ENCODE peak calls at places on chromosomes 2 and 18, in four cellular contexts. M is A549; Q is nephron progenitor cell; N is CD4-positive, alpha-beta T cell. H is an unnamed sample.

GRCh38 chr2:15943914-15944313 is 3.6 kb downstream of the MYCN start:
- DNase-seq in Q (no peak), N (no peak), M (no peak), H (no peak)

GRCh38 chr2:233422050-233422639 is 67.9 kb downstream of the DGKD start:
- DNase-seq in Q (no peak), M (peak; percentile 75), N (peak; percentile 56), H (no peak)

GRCh38 chr2:67311536-67311935 is 85.6 kb upstream of the ETAA1 start:
- DNase-seq in Q (no peak), M (no peak), N (no peak), H (no peak)

GRCh38 chr2:178047391-178047790 is 25.2 kb downstream of the PDE11A start:
- DNase-seq in M (no peak), N (no peak), Q (no peak), H (no peak)

GRCh38 chr18:36887055-36887570 is 58.2 kb downstream of the KIAA1328 start:
- DNase-seq in M (no peak), N (no peak), Q (no peak), H (no peak)

GRCh38 chr18:69444221-69444620 is 43.5 kb downstream of the DOK6 start:
- DNase-seq in M (no peak), Q (no peak), N (no peak), H (no peak)

GRCh38 chr18:55779711-55780590 is 192.0 kb upstream of the TCF4 start:
- DNase-seq in N (no peak), M (peak; percentile 7), Q (peak; percentile 75), H (peak; percentile 28)

GRCh38 chr18:42413870-42414269 is 458.8 kb downstream of the PIK3C3 start:
- DNase-seq in M (no peak), Q (no peak), N (no peak), H (no peak)

GRCh38 chr2:24259316-24259715 is 84.5 kb downstream of the FAM228A start:
- DNase-seq in N (no peak), M (no peak), Q (no peak), H (no peak)

GRCh38 chr2:85430780-85431601 is 12.5 kb downstream of the SH2D6 start:
- DNase-seq in N (no peak), Q (peak; percentile 74), M (no peak), H (no peak)

GRCh38 chr2:124778076-124778475 is 753.0 kb downstream of the CNTNAP5 start:
- DNase-seq in N (no peak), M (no peak), Q (no peak), H (no peak)

GRCh38 chr18:73850782-73851181 is 296.9 kb downstream of the FBXO15 start:
- DNase-seq in N (no peak), Q (no peak), M (no peak), H (no peak)

GRCh38 chr2:128390256-128390990 is 71.8 kb upstream of the HS6ST1 start:
- DNase-seq in M (no peak), N (no peak), Q (no peak), H (no peak)

GRCh38 chr18:36066001-36066400 is 1.4 kb downstream of the RPRD1A start:
- DNase-seq in Q (no peak), N (no peak), M (no peak), H (no peak)

GRCh38 chr2:142291964-142292363 is 161.1 kb upstream of the LRP1B start:
- DNase-seq in Q (no peak), N (no peak), M (no peak), H (no peak)

GRCh38 chr18:49041677-49042570 is 91.2 kb upstream of the SMAD7 start:
- DNase-seq in Q (no peak), N (peak; percentile 51), M (no peak), H (no peak)

GRCh38 chr2:190627881-190628412 is 20.9 kb upstream of the NAB1 start:
- DNase-seq in N (no peak), Q (peak; percentile 28), M (no peak), H (no peak)

GRCh38 chr2:98769784-98770183 is 38.9 kb upstream of the MGAT4A start:
- DNase-seq in Q (no peak), N (no peak), M (no peak), H (no peak)

GRCh38 chr2:64938607-64939285 is 50.5 kb upstream of the SLC1A4 start:
- DNase-seq in Q (no peak), M (no peak), N (no peak), H (no peak)

GRCh38 chr2:242020196-242021004 is 150.9 kb downstream of the RTP5 start:
- DNase-seq in M (no peak), N (no peak), Q (no peak), H (no peak)

GRCh38 chr18:37364237-37364636 is 201.4 kb downstream of the CELF4 start:
- DNase-seq in N (no peak), M (no peak), Q (no peak), H (no peak)

GRCh38 chr2:37326285-37326684 is 1.7 kb upstream of the PRKD3 start:
- DNase-seq in N (no peak), M (no peak), Q (no peak), H (no peak)

GRCh38 chr2:237861-238260 is 26.0 kb downstream of the SH3YL1 start:
- DNase-seq in N (no peak), Q (no peak), M (no peak), H (no peak)

GRCh38 chr2:183244300-183244849 is 120.1 kb downstream of the NUP35 start:
- DNase-seq in Q (peak; percentile 9), N (no peak), M (no peak), H (no peak)

GRCh38 chr2:135792401-135793152 is 44.4 kb downstream of the LCT start:
- DNase-seq in Q (no peak), N (no peak), M (no peak), H (no peak)

GRCh38 chr2:71882949-71883472 is 264.7 kb downstream of the CYP26B1 start:
- DNase-seq in M (peak; percentile 29), N (no peak), Q (peak; percentile 22), H (no peak)

GRCh38 chr18:58758606-58759005 is 87.3 kb downstream of the MALT1 start:
- DNase-seq in M (no peak), Q (no peak), N (no peak), H (no peak)

GRCh38 chr18:48790226-48790863 is 160.4 kb downstream of the SMAD7 start:
- DNase-seq in N (no peak), Q (no peak), M (no peak), H (no peak)

GRCh38 chr2:9422321-9423099 is 818 bp downstream of the ITGB1BP1 start:
- DNase-seq in N (peak; percentile 28), Q (peak; percentile 34), M (peak; percentile 71), H (no peak)

GRCh38 chr18:36408606-36409005 is 111.1 kb downstream of the FHOD3 start:
- DNase-seq in N (no peak), Q (no peak), M (no peak), H (no peak)

GRCh38 chr2:120959426-120959825 is 223.8 kb downstream of the GLI2 start:
- DNase-seq in Q (no peak), M (no peak), N (no peak), H (no peak)

GRCh38 chr2:235698028-235698427 is 204.2 kb downstream of the AGAP1 start:
- DNase-seq in N (no peak), Q (no peak), M (no peak), H (no peak)

GRCh38 chr2:202529389-202529788 is 105.4 kb upstream of the FAM117B start:
- DNase-seq in M (no peak), Q (no peak), N (no peak), H (no peak)

GRCh38 chr18:487371-487770 is 13.1 kb downstream of the COLEC12 start:
- DNase-seq in Q (no peak), N (no peak), M (no peak), H (no peak)

GRCh38 chr2:140275427-140275826 is 1495.2 kb upstream of the NXPH2 start:
- DNase-seq in N (no peak), Q (no peak), M (no peak), H (no peak)

GRCh38 chr18:48326901-48327675 is 82.1 kb downstream of the ZBTB7C start:
- DNase-seq in Q (no peak), M (no peak), N (no peak), H (no peak)

GRCh38 chr2:98507940-98508689 is 63.5 kb downstream of the INPP4A start:
- DNase-seq in M (no peak), N (no peak), Q (no peak), H (no peak)

GRCh38 chr18:63178526-63178880 is 141.1 kb downstream of the BCL2 start:
- DNase-seq in N (no peak), Q (no peak), M (no peak), H (no peak)

GRCh38 chr2:43345391-43345813 is 119.0 kb upstream of the ZFP36L2 start:
- DNase-seq in N (no peak), M (no peak), Q (peak; percentile 12), H (no peak)

GRCh38 chr2:37847792-37848191 is 77.3 kb upstream of the RMDN2 start:
- DNase-seq in Q (no peak), N (no peak), M (no peak), H (no peak)

GRCh38 chr2:172813314-172813888 is 77.8 kb downstream of the RAPGEF4 start:
- DNase-seq in N (no peak), M (no peak), Q (no peak), H (no peak)
- TF ChIP-seq CTCF in N (no peak), M (peak; percentile 59), Q (peak; percentile 21), H (peak; percentile 55)

DNA sequence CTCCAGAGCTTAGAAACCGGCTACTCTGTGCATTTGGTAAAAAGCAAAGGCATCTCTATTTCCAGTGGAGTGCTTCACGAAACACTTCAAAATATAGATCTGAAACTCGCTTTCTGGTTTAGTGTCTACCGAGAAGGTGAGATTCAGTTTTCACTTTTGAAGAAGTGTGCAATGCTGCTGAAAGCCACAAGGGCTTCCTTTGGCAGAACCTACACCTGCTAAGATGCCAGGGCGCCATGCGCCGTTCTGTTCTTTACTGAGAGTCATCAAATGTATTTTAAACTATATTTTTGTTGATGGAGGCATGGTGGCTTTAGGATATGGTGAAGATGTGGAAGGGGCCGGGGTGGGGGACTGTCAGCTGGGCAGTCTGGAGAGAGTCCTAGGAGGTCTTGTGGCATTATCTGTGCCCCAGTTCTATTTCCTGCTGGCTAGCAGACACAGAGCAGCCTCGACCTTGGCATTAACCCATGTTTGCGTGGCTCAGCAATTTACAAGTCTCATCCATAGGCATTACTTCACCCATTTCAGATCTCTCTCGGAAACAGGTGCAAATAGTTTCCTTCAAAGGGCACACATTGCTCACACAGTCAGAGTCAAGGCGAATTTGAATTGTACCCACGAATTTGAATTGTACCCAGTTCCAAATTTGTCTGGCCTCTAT is 46.7 kb upstream of the KCNF1 start:
- DNase-seq in Q (no peak), N (no peak), M (no peak), H (no peak)
- TF ChIP-seq CTCF in Q (no peak), N (peak; percentile 27), M (no peak), H (no peak)

GRCh38 chr18:43422483-43422882 is 145.2 kb upstream of the SYT4 start:
- DNase-seq in M (no peak), N (no peak), Q (peak; percentile 5), H (no peak)
- TF ChIP-seq CTCF in M (no peak), N (no peak), Q (peak; percentile 28), H (peak; percentile 48)

DNA sequence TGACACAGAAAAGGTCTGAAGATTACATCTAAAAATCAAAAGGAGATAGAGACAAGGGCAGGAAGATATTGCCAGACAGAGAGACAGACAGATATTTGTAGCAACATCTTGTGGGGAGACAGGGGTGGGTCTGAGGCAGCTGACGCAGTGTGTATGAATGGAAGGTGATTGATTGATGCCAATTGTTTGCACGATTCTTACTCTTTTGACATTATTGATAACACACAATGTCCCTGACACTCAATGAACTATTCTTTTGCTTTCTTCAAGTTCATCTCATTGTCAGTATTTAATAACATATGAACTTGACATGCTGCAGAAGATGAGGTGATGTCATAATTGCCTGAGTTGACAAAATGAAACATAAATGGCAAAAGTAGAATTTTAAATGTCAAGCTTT is 570.6 kb upstream of the GYPC start:
- DNase-seq in N (no peak), M (no peak), Q (no peak), H (no peak)
- TF ChIP-seq CTCF in N (no peak), M (no peak), Q (no peak), H (no peak)

GRCh38 chr2:219448776-219449476 is 14.3 kb downstream of the SPEG start:
- DNase-seq in Q (peak; percentile 67), N (no peak), M (no peak), H (no peak)
- TF ChIP-seq CTCF in Q (no peak), N (no peak), M (no peak), H (peak; percentile 36)